ENCODE peak calls at places on chromosomes 5 and 9, in ten cellular contexts. One of them, this sample, is unnamed.

GRCh38 chr9:114085404-114085803 is 7.3 kb upstream of the AMBP start:
- DNase-seq in activated T-helper 2 cell treated with anti-CD3 and anti-CD28 coated beads, Interferon-gamma antibody, Interleukin-2, Interleukin-4, amounts not matched to agents 10 μg/mL and 5 μg/mL and 100 μg/mL, durations not matched to agents 14 hours and 24 hours and 36 hours: no peak
- DNase-seq in ecto neural progenitor cell: peak
- DNase-seq in progenitor cell of endocrine pancreas: no peak
- DNase-seq in ascending aorta: peak
- DNase-seq in GM23338: no peak
- DNase-seq in midbrain: no peak
- DNase-seq in dorsolateral prefrontal cortex: no peak
- DNase-seq in posterior cingulate gyrus: no peak
- DNase-seq in heart left ventricle: no peak
- DNase-seq in this sample: no peak

GRCh38 chr5:173592050-173592669 is 24.3 kb downstream of the BOD1 start:
- DNase-seq in activated T-helper 2 cell treated with anti-CD3 and anti-CD28 coated beads, Interferon-gamma antibody, Interleukin-2, Interleukin-4, amounts not matched to agents 10 μg/mL and 5 μg/mL and 100 μg/mL, durations not matched to agents 14 hours and 24 hours and 36 hours: no peak
- DNase-seq in ecto neural progenitor cell: no peak
- DNase-seq in progenitor cell of endocrine pancreas: no peak
- DNase-seq in ascending aorta: no peak
- DNase-seq in GM23338: peak
- DNase-seq in midbrain: no peak
- DNase-seq in dorsolateral prefrontal cortex: no peak
- DNase-seq in posterior cingulate gyrus: no peak
- DNase-seq in heart left ventricle: no peak
- DNase-seq in this sample: no peak

GRCh38 chr5:61362796-61363364 is 30.8 kb downstream of the ZSWIM6 start:
- DNase-seq in activated T-helper 2 cell treated with anti-CD3 and anti-CD28 coated beads, Interferon-gamma antibody, Interleukin-2, Interleukin-4, amounts not matched to agents 10 μg/mL and 5 μg/mL and 100 μg/mL, durations not matched to agents 14 hours and 24 hours and 36 hours: no peak
- DNase-seq in ecto neural progenitor cell: no peak
- DNase-seq in progenitor cell of endocrine pancreas: no peak
- DNase-seq in ascending aorta: no peak
- DNase-seq in GM23338: peak
- DNase-seq in midbrain: no peak
- DNase-seq in dorsolateral prefrontal cortex: no peak
- DNase-seq in posterior cingulate gyrus: no peak
- DNase-seq in heart left ventricle: no peak
- DNase-seq in this sample: no peak

GRCh38 chr5:102629827-102630605 is 125.1 kb upstream of the PAM start:
- DNase-seq in activated T-helper 2 cell treated with anti-CD3 and anti-CD28 coated beads, Interferon-gamma antibody, Interleukin-2, Interleukin-4, amounts not matched to agents 10 μg/mL and 5 μg/mL and 100 μg/mL, durations not matched to agents 14 hours and 24 hours and 36 hours: no peak
- DNase-seq in ecto neural progenitor cell: no peak
- DNase-seq in progenitor cell of endocrine pancreas: no peak
- DNase-seq in ascending aorta: no peak
- DNase-seq in GM23338: no peak
- DNase-seq in midbrain: no peak
- DNase-seq in dorsolateral prefrontal cortex: no peak
- DNase-seq in posterior cingulate gyrus: no peak
- DNase-seq in heart left ventricle: no peak
- DNase-seq in this sample: no peak

GRCh38 chr5:125484272-125485002 is 738.0 kb upstream of the ZNF608 start:
- DNase-seq in activated T-helper 2 cell treated with anti-CD3 and anti-CD28 coated beads, Interferon-gamma antibody, Interleukin-2, Interleukin-4, amounts not matched to agents 10 μg/mL and 5 μg/mL and 100 μg/mL, durations not matched to agents 14 hours and 24 hours and 36 hours: no peak
- DNase-seq in ecto neural progenitor cell: no peak
- DNase-seq in progenitor cell of endocrine pancreas: no peak
- DNase-seq in ascending aorta: peak
- DNase-seq in GM23338: no peak
- DNase-seq in midbrain: peak
- DNase-seq in dorsolateral prefrontal cortex: peak
- DNase-seq in posterior cingulate gyrus: peak
- DNase-seq in heart left ventricle: peak
- DNase-seq in this sample: peak

GRCh38 chr9:95406114-95406513 is 88.6 kb upstream of the FANCC start:
- DNase-seq in activated T-helper 2 cell treated with anti-CD3 and anti-CD28 coated beads, Interferon-gamma antibody, Interleukin-2, Interleukin-4, amounts not matched to agents 10 μg/mL and 5 μg/mL and 100 μg/mL, durations not matched to agents 14 hours and 24 hours and 36 hours: no peak
- DNase-seq in ecto neural progenitor cell: no peak
- DNase-seq in progenitor cell of endocrine pancreas: no peak
- DNase-seq in ascending aorta: no peak
- DNase-seq in GM23338: no peak
- DNase-seq in midbrain: no peak
- DNase-seq in dorsolateral prefrontal cortex: no peak
- DNase-seq in posterior cingulate gyrus: no peak
- DNase-seq in heart left ventricle: no peak
- DNase-seq in this sample: no peak

GRCh38 chr5:94618029-94618492 is 343 bp downstream of the KIAA0825 start:
- DNase-seq in activated T-helper 2 cell treated with anti-CD3 and anti-CD28 coated beads, Interferon-gamma antibody, Interleukin-2, Interleukin-4, amounts not matched to agents 10 μg/mL and 5 μg/mL and 100 μg/mL, durations not matched to agents 14 hours and 24 hours and 36 hours: peak
- DNase-seq in ecto neural progenitor cell: no peak
- DNase-seq in progenitor cell of endocrine pancreas: no peak
- DNase-seq in ascending aorta: peak
- DNase-seq in GM23338: peak
- DNase-seq in midbrain: peak
- DNase-seq in dorsolateral prefrontal cortex: peak
- DNase-seq in posterior cingulate gyrus: peak
- DNase-seq in heart left ventricle: peak
- DNase-seq in this sample: peak

GRCh38 chr5:98483301-98483700 is 290.2 kb upstream of the RGMB start:
- DNase-seq in activated T-helper 2 cell treated with anti-CD3 and anti-CD28 coated beads, Interferon-gamma antibody, Interleukin-2, Interleukin-4, amounts not matched to agents 10 μg/mL and 5 μg/mL and 100 μg/mL, durations not matched to agents 14 hours and 24 hours and 36 hours: no peak
- DNase-seq in ecto neural progenitor cell: no peak
- DNase-seq in progenitor cell of endocrine pancreas: no peak
- DNase-seq in ascending aorta: no peak
- DNase-seq in GM23338: no peak
- DNase-seq in midbrain: no peak
- DNase-seq in dorsolateral prefrontal cortex: no peak
- DNase-seq in posterior cingulate gyrus: no peak
- DNase-seq in heart left ventricle: no peak
- DNase-seq in this sample: no peak

GRCh38 chr9:112061152-112061740 is 113.9 kb downstream of the SUSD1 start:
- DNase-seq in activated T-helper 2 cell treated with anti-CD3 and anti-CD28 coated beads, Interferon-gamma antibody, Interleukin-2, Interleukin-4, amounts not matched to agents 10 μg/mL and 5 μg/mL and 100 μg/mL, durations not matched to agents 14 hours and 24 hours and 36 hours: peak
- DNase-seq in ecto neural progenitor cell: no peak
- DNase-seq in progenitor cell of endocrine pancreas: no peak
- DNase-seq in ascending aorta: peak
- DNase-seq in GM23338: no peak
- DNase-seq in midbrain: no peak
- DNase-seq in dorsolateral prefrontal cortex: peak
- DNase-seq in posterior cingulate gyrus: no peak
- DNase-seq in heart left ventricle: peak
- DNase-seq in this sample: no peak

GRCh38 chr9:74006935-74007334 is 490.2 kb upstream of the RORB start:
- DNase-seq in activated T-helper 2 cell treated with anti-CD3 and anti-CD28 coated beads, Interferon-gamma antibody, Interleukin-2, Interleukin-4, amounts not matched to agents 10 μg/mL and 5 μg/mL and 100 μg/mL, durations not matched to agents 14 hours and 24 hours and 36 hours: no peak
- DNase-seq in ecto neural progenitor cell: no peak
- DNase-seq in progenitor cell of endocrine pancreas: no peak
- DNase-seq in ascending aorta: no peak
- DNase-seq in GM23338: no peak
- DNase-seq in midbrain: no peak
- DNase-seq in dorsolateral prefrontal cortex: no peak
- DNase-seq in posterior cingulate gyrus: no peak
- DNase-seq in heart left ventricle: no peak
- DNase-seq in this sample: no peak

GRCh38 chr5:176653986-176654385 is 6.7 kb downstream of the TSPAN17 start:
- DNase-seq in activated T-helper 2 cell treated with anti-CD3 and anti-CD28 coated beads, Interferon-gamma antibody, Interleukin-2, Interleukin-4, amounts not matched to agents 10 μg/mL and 5 μg/mL and 100 μg/mL, durations not matched to agents 14 hours and 24 hours and 36 hours: no peak
- DNase-seq in ecto neural progenitor cell: no peak
- DNase-seq in progenitor cell of endocrine pancreas: no peak
- DNase-seq in ascending aorta: no peak
- DNase-seq in GM23338: no peak
- DNase-seq in midbrain: no peak
- DNase-seq in dorsolateral prefrontal cortex: no peak
- DNase-seq in posterior cingulate gyrus: no peak
- DNase-seq in heart left ventricle: no peak
- DNase-seq in this sample: no peak

GRCh38 chr9:125258832-125259534 is 2.6 kb upstream of the GAPVD1 start:
- DNase-seq in activated T-helper 2 cell treated with anti-CD3 and anti-CD28 coated beads, Interferon-gamma antibody, Interleukin-2, Interleukin-4, amounts not matched to agents 10 μg/mL and 5 μg/mL and 100 μg/mL, durations not matched to agents 14 hours and 24 hours and 36 hours: no peak
- DNase-seq in ecto neural progenitor cell: no peak
- DNase-seq in progenitor cell of endocrine pancreas: no peak
- DNase-seq in ascending aorta: no peak
- DNase-seq in GM23338: no peak
- DNase-seq in midbrain: peak
- DNase-seq in dorsolateral prefrontal cortex: no peak
- DNase-seq in posterior cingulate gyrus: no peak
- DNase-seq in heart left ventricle: peak
- DNase-seq in this sample: no peak

GRCh38 chr9:114606068-114606467 is 5.0 kb upstream of the TMEM268 start:
- DNase-seq in activated T-helper 2 cell treated with anti-CD3 and anti-CD28 coated beads, Interferon-gamma antibody, Interleukin-2, Interleukin-4, amounts not matched to agents 10 μg/mL and 5 μg/mL and 100 μg/mL, durations not matched to agents 14 hours and 24 hours and 36 hours: no peak
- DNase-seq in ecto neural progenitor cell: peak
- DNase-seq in progenitor cell of endocrine pancreas: no peak
- DNase-seq in ascending aorta: no peak
- DNase-seq in GM23338: peak
- DNase-seq in midbrain: no peak
- DNase-seq in dorsolateral prefrontal cortex: no peak
- DNase-seq in posterior cingulate gyrus: no peak
- DNase-seq in heart left ventricle: no peak
- DNase-seq in this sample: no peak

GRCh38 chr5:4258170-4258569 is 662.5 kb downstream of the IRX1 start:
- DNase-seq in activated T-helper 2 cell treated with anti-CD3 and anti-CD28 coated beads, Interferon-gamma antibody, Interleukin-2, Interleukin-4, amounts not matched to agents 10 μg/mL and 5 μg/mL and 100 μg/mL, durations not matched to agents 14 hours and 24 hours and 36 hours: no peak
- DNase-seq in ecto neural progenitor cell: no peak
- DNase-seq in progenitor cell of endocrine pancreas: no peak
- DNase-seq in ascending aorta: no peak
- DNase-seq in GM23338: no peak
- DNase-seq in midbrain: no peak
- DNase-seq in dorsolateral prefrontal cortex: no peak
- DNase-seq in posterior cingulate gyrus: no peak
- DNase-seq in heart left ventricle: no peak
- DNase-seq in this sample: no peak

GRCh38 chr5:179868541-179868940 is 9.9 kb upstream of the MRNIP start:
- DNase-seq in activated T-helper 2 cell treated with anti-CD3 and anti-CD28 coated beads, Interferon-gamma antibody, Interleukin-2, Interleukin-4, amounts not matched to agents 10 μg/mL and 5 μg/mL and 100 μg/mL, durations not matched to agents 14 hours and 24 hours and 36 hours: no peak
- DNase-seq in ecto neural progenitor cell: no peak
- DNase-seq in progenitor cell of endocrine pancreas: no peak
- DNase-seq in ascending aorta: no peak
- DNase-seq in GM23338: no peak
- DNase-seq in midbrain: no peak
- DNase-seq in dorsolateral prefrontal cortex: no peak
- DNase-seq in posterior cingulate gyrus: no peak
- DNase-seq in heart left ventricle: no peak
- DNase-seq in this sample: no peak

GRCh38 chr5:105593011-105593760 is 2030.6 kb upstream of the NUDT12 start:
- DNase-seq in activated T-helper 2 cell treated with anti-CD3 and anti-CD28 coated beads, Interferon-gamma antibody, Interleukin-2, Interleukin-4, amounts not matched to agents 10 μg/mL and 5 μg/mL and 100 μg/mL, durations not matched to agents 14 hours and 24 hours and 36 hours: no peak
- DNase-seq in ecto neural progenitor cell: no peak
- DNase-seq in progenitor cell of endocrine pancreas: no peak
- DNase-seq in ascending aorta: no peak
- DNase-seq in GM23338: no peak
- DNase-seq in midbrain: no peak
- DNase-seq in dorsolateral prefrontal cortex: no peak
- DNase-seq in posterior cingulate gyrus: no peak
- DNase-seq in heart left ventricle: no peak
- DNase-seq in this sample: no peak

GRCh38 chr9:130034570-130034969 is 8.4 kb downstream of the FNBP1 start:
- DNase-seq in activated T-helper 2 cell treated with anti-CD3 and anti-CD28 coated beads, Interferon-gamma antibody, Interleukin-2, Interleukin-4, amounts not matched to agents 10 μg/mL and 5 μg/mL and 100 μg/mL, durations not matched to agents 14 hours and 24 hours and 36 hours: no peak
- DNase-seq in ecto neural progenitor cell: no peak
- DNase-seq in progenitor cell of endocrine pancreas: no peak
- DNase-seq in ascending aorta: peak
- DNase-seq in GM23338: no peak
- DNase-seq in midbrain: no peak
- DNase-seq in dorsolateral prefrontal cortex: no peak
- DNase-seq in posterior cingulate gyrus: no peak
- DNase-seq in heart left ventricle: no peak
- DNase-seq in this sample: no peak

GRCh38 chr5:84092738-84093137 is 291.9 kb downstream of the EDIL3 start:
- DNase-seq in activated T-helper 2 cell treated with anti-CD3 and anti-CD28 coated beads, Interferon-gamma antibody, Interleukin-2, Interleukin-4, amounts not matched to agents 10 μg/mL and 5 μg/mL and 100 μg/mL, durations not matched to agents 14 hours and 24 hours and 36 hours: no peak
- DNase-seq in ecto neural progenitor cell: no peak
- DNase-seq in progenitor cell of endocrine pancreas: no peak
- DNase-seq in ascending aorta: no peak
- DNase-seq in GM23338: no peak
- DNase-seq in midbrain: no peak
- DNase-seq in dorsolateral prefrontal cortex: no peak
- DNase-seq in posterior cingulate gyrus: no peak
- DNase-seq in heart left ventricle: no peak
- DNase-seq in this sample: no peak